ENCODE peak calls at places on chromosomes 4 and X, in six cellular contexts. D is CD4-positive, alpha-beta T cell; L is glutamatergic neuron; I is nephron progenitor cell; Y is foreskin keratinocyte; U is GM20000. W is an unnamed sample.

GRCh38 chrX:95903490-95903889 is 781.2 kb upstream of the DIAPH2 start:
- DNase-seq in U (no peak), L (no peak), D (no peak), Y (no peak), I (no peak), W (peak; percentile 4)

GRCh38 chr4:113637363-113637762 is 124.2 kb downstream of the CAMK2D start:
- DNase-seq in L (no peak), Y (no peak), U (no peak), D (no peak), I (no peak), W (no peak)

GRCh38 chr4:20678382-20678781 is 21.9 kb upstream of the PACRGL start:
- DNase-seq in Y (no peak), L (no peak), D (no peak), U (no peak), I (no peak), W (no peak)

GRCh38 chr4:130419576-130419975 is 1323.6 kb downstream of the C4orf33 start:
- DNase-seq in L (no peak), Y (no peak), I (no peak), U (no peak), D (no peak), W (no peak)

GRCh38 chr4:60201052-60201673 is 999.0 kb upstream of the ADGRL3 start:
- DNase-seq in U (peak; percentile 19), Y (peak; percentile 42), D (no peak), L (peak; percentile 69), I (peak; percentile 74), W (peak; percentile 73)

GRCh38 chrX:74923942-74924448 is 1.3 kb downstream of the NEXMIF start:
- DNase-seq in L (no peak), U (peak; percentile 16), I (peak; percentile 12), D (no peak), Y (no peak), W (peak; percentile 4)

GRCh38 chrX:22090181-22090580 is 58.1 kb downstream of the PHEX start:
- DNase-seq in D (no peak), U (no peak), Y (no peak), I (no peak), L (no peak), W (no peak)

GRCh38 chr4:56425518-56425917 is 9.9 kb downstream of the PPAT start:
- DNase-seq in I (no peak), L (no peak), Y (no peak), D (no peak), U (no peak), W (no peak)

GRCh38 chr4:48262926-48263325 is 6.7 kb downstream of the TEC start:
- DNase-seq in L (no peak), Y (no peak), D (no peak), I (no peak), U (no peak), W (no peak)

GRCh38 chr4:144356941-144357381 is 216.4 kb upstream of the GYPA start:
- DNase-seq in D (no peak), U (no peak), Y (no peak), I (no peak), L (no peak), W (peak; percentile 19)

GRCh38 chr4:1053080-1053661 is 41.7 kb downstream of the FGFRL1 start:
- DNase-seq in D (no peak), U (no peak), L (no peak), I (peak; percentile 4), Y (peak; percentile 66), W (no peak)

GRCh38 chrX:119374736-119375135 is 24.4 kb upstream of the SLC25A43 start:
- DNase-seq in L (no peak), U (no peak), Y (peak; percentile 55), D (no peak), I (no peak), W (no peak)

GRCh38 chr4:8332038-8332857 is 62.7 kb downstream of the HTRA3 start:
- DNase-seq in D (no peak), U (no peak), Y (no peak), L (no peak), I (no peak), W (no peak)

GRCh38 chr4:126213996-126214395 is 899.2 kb downstream of the FAT4 start:
- DNase-seq in I (no peak), U (no peak), L (no peak), Y (peak; percentile 4), D (no peak), W (no peak)

GRCh38 chrX:54178100-54178940 is 4.7 kb downstream of the FAM120C start:
- DNase-seq in D (no peak), I (no peak), L (no peak), Y (peak; percentile 75), U (no peak), W (no peak)

GRCh38 chr4:11312389-11312788 is 116.3 kb downstream of the HS3ST1 start:
- DNase-seq in L (no peak), Y (peak; percentile 89), U (no peak), D (no peak), I (no peak), W (no peak)

GRCh38 chr4:109295081-109295480 is 7.4 kb downstream of the COL25A1 start:
- DNase-seq in I (no peak), Y (no peak), U (no peak), L (no peak), D (no peak), W (no peak)

GRCh38 chrX:9938516-9938915 is 28.6 kb upstream of the CLDN34 start:
- DNase-seq in U (no peak), L (no peak), D (no peak), I (no peak), Y (no peak), W (no peak)

GRCh38 chrX:15194136-15194535 is 75.7 kb downstream of the ASB9 start:
- DNase-seq in D (no peak), L (no peak), Y (no peak), U (no peak), I (no peak), W (no peak)

GRCh38 chrX:20796450-20796849 is 529.7 kb upstream of the RPS6KA3 start:
- DNase-seq in I (no peak), D (no peak), L (no peak), Y (no peak), U (no peak), W (no peak)

GRCh38 chr4:167614866-167615265 is 380.6 kb upstream of the SPOCK3 start:
- DNase-seq in I (no peak), U (no peak), Y (peak; percentile 61), D (no peak), L (no peak), W (no peak)

GRCh38 chr4:77235289-77235854 is 78.4 kb downstream of the CCNG2 start:
- DNase-seq in L (no peak), D (no peak), Y (no peak), U (no peak), I (no peak), W (no peak)

GRCh38 chr4:77236806-77237205 is 79.8 kb downstream of the CCNG2 start:
- DNase-seq in D (no peak), Y (no peak), I (no peak), L (no peak), U (no peak), W (no peak)

DNA sequence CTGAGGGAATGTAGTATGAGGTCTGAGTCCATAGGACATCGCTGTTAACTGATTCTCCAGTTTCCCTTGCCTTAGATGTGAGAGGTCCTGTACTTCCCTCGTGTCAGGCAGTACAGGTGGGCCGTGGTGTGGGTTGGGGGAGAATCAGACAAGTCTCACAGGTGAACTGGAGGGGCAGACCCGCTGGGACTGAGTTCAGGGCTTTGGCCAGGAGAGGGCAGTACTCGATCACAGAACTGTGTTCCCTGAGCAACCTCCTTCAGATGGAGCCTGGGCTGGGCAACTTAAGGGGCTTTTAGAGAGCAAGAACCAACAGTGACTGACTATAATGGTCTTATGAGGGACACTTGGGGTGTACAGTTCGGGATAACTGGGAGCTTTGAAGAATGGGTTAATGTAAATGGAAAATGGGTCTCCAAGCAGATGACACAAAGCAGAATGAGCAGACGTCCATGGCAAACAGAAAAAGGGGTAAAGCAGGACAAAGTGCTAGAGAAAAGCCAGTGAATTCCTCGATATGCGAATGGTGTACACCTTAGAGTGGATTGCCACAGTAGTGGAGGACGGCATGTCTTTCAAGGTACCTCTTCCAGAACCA is 83.6 kb downstream of the CCNG2 start:
- DNase-seq in D (peak; percentile 39), L (peak; percentile 83), Y (peak; percentile 23), U (peak; percentile 77), I (peak; percentile 83), W (peak; percentile 85)
- TF ChIP-seq CTCF in D (peak; percentile 76), L (peak; percentile 75), Y (peak; percentile 87), U (peak; percentile 73), I (peak; percentile 76), W (peak; percentile 80)

GRCh38 chrX:7190157-7190556 is 42.2 kb upstream of the PUDP start:
- DNase-seq in Y (no peak), I (no peak), D (no peak), L (no peak), U (no peak), W (no peak)
- TF ChIP-seq CTCF in Y (no peak), I (no peak), D (no peak), L (no peak), U (no peak), W (no peak)

DNA sequence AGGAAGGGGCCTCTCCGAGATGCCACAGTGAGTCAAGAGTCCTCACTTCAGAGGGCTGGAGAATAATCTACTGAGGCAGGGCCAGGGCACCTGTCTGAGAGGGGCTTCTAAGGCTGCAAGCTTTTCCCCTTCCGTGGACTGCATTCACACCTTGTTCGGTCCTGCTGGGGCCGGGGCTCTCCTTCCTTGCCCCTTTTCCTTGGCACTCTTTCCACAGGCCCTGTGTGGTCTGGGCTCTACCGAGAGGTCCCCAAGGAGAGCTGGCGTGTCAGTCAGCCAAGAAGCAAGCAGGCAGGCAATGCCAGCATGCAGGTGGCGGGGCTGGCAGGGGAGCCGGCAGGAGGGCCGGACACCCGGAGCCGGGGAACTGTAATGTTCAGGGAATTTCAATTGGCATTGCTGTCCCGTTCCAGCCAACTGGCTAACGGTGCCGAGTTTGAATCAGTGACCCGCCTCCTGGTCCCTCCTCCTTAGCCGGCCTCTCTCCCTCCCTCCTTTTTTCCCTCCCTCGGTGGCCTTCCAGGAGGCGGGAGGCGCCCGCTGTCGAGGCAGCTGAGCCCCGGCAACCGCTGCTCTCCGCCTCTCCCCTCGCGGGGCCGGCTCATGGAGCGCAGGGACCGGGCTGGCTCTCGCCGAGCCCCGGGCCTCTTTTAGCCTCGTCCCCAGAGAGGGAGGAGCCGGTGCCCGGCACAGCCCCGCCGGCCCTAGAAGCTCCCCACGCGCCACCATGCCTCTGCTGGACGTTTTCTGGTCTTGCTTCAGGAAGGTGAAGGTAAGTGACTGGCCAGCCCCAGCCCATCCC is at the start of gene STARD8:
- DNase-seq in I (peak; percentile 56), Y (no peak), L (peak; percentile 49), D (no peak), U (no peak), W (peak; percentile 22)
- TF ChIP-seq CTCF in I (no peak), Y (no peak), L (no peak), D (no peak), U (no peak), W (no peak)

GRCh38 chr4:169934794-169935400 is 91.3 kb downstream of the MFAP3L start:
- DNase-seq in Y (no peak), U (no peak), L (no peak), D (no peak), I (no peak), W (no peak)

GRCh38 chr4:169941141-169941540 is 85.1 kb downstream of the MFAP3L start:
- DNase-seq in I (no peak), L (no peak), D (no peak), Y (peak; percentile 77), U (no peak), W (no peak)

GRCh38 chr4:169945636-169946035 is 80.6 kb downstream of the MFAP3L start:
- DNase-seq in D (no peak), Y (no peak), U (no peak), I (no peak), L (no peak), W (no peak)

DNA sequence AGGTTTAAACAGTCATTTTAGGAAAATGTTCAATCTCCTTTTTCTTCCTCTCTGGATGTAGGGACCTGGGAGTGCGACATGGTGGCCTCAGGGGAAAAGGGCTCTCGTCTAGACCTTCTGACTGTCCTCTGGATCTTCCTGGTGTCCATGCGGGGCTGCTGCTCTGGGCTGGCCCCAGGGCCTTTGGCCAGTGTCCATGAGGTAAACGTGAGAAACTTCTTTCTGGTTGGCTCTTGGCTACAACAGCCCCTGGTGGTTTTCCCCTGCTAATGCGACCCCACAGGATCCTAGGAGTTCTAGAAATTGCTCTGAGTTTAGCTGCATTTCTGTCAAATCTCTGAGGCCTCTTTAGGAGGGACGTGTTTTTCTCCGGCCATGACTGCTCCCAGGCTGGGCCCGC is 85.7 kb downstream of the MFAP3L start:
- DNase-seq in U (no peak), I (no peak), D (no peak), Y (no peak), L (peak; percentile 24), W (peak; percentile 6)
- TF ChIP-seq CTCF in U (no peak), I (no peak), D (no peak), Y (peak; percentile 35), L (peak; percentile 33), W (peak; percentile 17)